ENCODE peak calls at places on chromosome 14, in nine cellular contexts. C is WTC11, Q is GM12878, D is H1, I is endothelial cell of umbilical vein, L is A549, G is HCT116, M is K562, B is SK-N-SH. A is an unnamed sample.

GRCh38 chr14:91997492-91997891 is 42.4 kb downstream of the TRIP11 start:
- DNase-seq in I (peak; percentile 66), B (no peak), L (no peak), Q (no peak), G (no peak), C (no peak), M (peak; percentile 41), D (no peak), A (no peak)

GRCh38 chr14:102479777-102480176 is 29.8 kb downstream of the ANKRD9 start:
- DNase-seq in L (no peak), Q (no peak), M (no peak), G (no peak), D (no peak), B (peak; percentile 61), C (no peak), I (no peak), A (no peak)

GRCh38 chr14:97107070-97107469 is 309.9 kb downstream of the VRK1 start:
- DNase-seq in Q (no peak), D (no peak), I (no peak), G (peak; percentile 97), B (no peak), L (peak; percentile 13), M (no peak), C (no peak), A (no peak)

GRCh38 chr14:91892918-91893527 is 25.7 kb upstream of the TC2N start:
- DNase-seq in L (peak; percentile 38), B (peak; percentile 58), G (peak; percentile 23), M (peak; percentile 69), D (no peak), C (peak; percentile 62), I (no peak), Q (no peak), A (peak; percentile 20)

GRCh38 chr14:96653597-96653996 is 143.6 kb upstream of the VRK1 start:
- DNase-seq in L (no peak), C (no peak), G (no peak), M (no peak), I (no peak), D (no peak), B (no peak), Q (no peak), A (no peak)

GRCh38 chr14:68417007-68417659 is 375.7 kb downstream of the ZFP36L1 start:
- DNase-seq in M (no peak), B (no peak), C (no peak), L (no peak), G (no peak), Q (no peak), I (no peak), D (no peak), A (no peak)

GRCh38 chr14:61482348-61483206 is 161.2 kb downstream of the PRKCH start:
- DNase-seq in L (no peak), C (no peak), G (no peak), M (no peak), Q (no peak), D (no peak), I (no peak), B (peak; percentile 50), A (no peak)

GRCh38 chr14:61406198-61406597 is 84.8 kb downstream of the PRKCH start:
- DNase-seq in L (no peak), I (no peak), Q (no peak), G (no peak), C (no peak), M (no peak), B (peak; percentile 23), D (no peak), A (no peak)

GRCh38 chr14:72894323-72894622 is 372 bp upstream of the DPF3 start:
- DNase-seq in M (no peak), G (no peak), I (no peak), D (no peak), L (no peak), C (no peak), B (no peak), Q (no peak), A (no peak)

GRCh38 chr14:76953196-76953945 is 75.1 kb downstream of the IRF2BPL start:
- DNase-seq in I (peak; percentile 72), G (peak; percentile 81), C (no peak), L (peak; percentile 90), B (peak; percentile 52), Q (no peak), D (no peak), M (no peak), A (peak; percentile 45)

DNA sequence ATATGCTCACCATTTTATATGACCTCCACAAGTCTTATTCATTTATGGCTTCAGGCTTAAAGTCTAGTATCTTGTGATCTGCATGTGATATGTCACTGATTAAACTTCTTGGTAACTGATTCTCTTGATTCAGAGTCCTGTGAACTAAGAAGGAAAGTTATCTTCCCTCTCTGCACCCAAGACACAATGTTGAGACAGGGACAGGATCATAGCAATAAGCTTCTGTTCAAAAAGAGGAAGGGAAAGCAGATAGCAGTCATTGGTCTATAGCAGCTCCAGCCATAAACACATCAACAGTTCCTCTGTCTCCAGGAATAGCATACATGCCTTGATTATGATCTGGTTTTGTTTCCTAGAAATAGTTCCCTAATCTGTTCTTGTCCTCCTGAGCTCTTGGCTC is 103.1 kb downstream of the UNC79 start:
- DNase-seq in B (no peak), C (no peak), I (no peak), L (no peak), Q (peak; percentile 47), G (no peak), D (no peak), M (no peak), A (no peak)
- TF ChIP-seq MAX in B (no peak), C (no peak), I (no peak), L (no peak), Q (no peak), G (no peak), D (no peak), M (no peak), A (no peak)

DNA sequence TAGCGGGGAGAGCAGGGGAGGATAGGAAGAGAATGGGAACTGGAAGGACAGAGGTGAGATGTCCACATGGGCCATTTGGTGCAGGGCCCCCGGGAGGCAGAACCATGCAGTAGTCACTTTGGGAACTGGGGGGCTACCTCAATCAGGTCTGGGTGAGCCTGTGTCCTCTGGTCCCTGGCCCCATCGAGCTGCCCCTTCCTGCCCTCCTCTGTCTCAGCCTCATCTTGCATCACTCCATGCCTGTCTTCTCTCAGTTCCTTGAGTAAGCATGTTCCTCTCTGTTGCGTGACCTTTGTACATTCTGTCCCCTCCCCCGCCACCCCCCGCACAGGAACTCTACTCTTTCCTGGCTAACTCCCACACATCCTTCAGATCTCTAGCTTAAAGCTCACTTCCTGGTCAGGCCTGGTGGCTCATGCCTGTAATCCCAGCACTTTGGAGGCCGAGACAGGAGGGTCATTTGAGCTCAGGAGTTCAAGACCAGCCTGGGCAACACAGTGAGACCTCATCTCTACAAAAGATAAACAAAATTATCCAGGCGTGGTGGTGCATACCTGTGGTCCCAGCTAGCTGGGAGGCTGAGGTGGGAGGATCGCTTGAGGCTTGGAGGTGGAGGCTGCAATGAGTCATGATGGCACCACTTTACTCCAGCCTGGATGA is 23.2 kb downstream of the FOS start:
- DNase-seq in G (no peak), L (no peak), B (no peak), D (no peak), Q (no peak), M (peak; percentile 29), I (peak; percentile 64), C (no peak), A (no peak)
- TF ChIP-seq MAX in G (no peak), L (no peak), B (no peak), D (no peak), Q (no peak), M (no peak), I (no peak), C (no peak), A (no peak)

DNA sequence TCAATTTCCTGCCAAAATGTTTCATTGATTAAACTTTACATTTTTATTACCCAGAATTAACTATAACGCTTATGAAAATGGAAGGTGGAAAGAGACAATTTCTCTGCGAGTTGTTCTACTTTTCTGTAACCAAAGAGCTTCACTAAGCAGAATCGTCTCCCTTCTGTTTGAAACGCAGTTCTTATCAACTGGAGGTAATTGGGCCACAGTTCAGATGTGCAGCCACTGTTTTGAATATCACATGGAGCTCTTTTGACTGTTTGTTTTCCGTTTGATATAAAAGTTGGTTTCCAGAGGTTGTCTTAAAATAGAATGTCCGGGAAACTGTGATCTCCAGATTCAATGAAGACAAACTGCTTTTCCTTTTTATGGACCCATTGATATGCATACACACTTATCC is 183.3 kb upstream of the SEL1L start:
- DNase-seq in M (no peak), C (no peak), Q (no peak), G (no peak), I (no peak), D (no peak), B (no peak), L (no peak), A (no peak)
- TF ChIP-seq MAX in M (no peak), C (no peak), Q (no peak), G (no peak), I (no peak), D (no peak), B (no peak), L (no peak), A (no peak)

GRCh38 chr14:78291958-78292357 is 121.8 kb downstream of the NRXN3 start:
- DNase-seq in D (no peak), L (no peak), G (no peak), M (no peak), Q (peak; percentile 3), B (no peak), C (no peak), I (no peak), A (no peak)
- TF ChIP-seq MAX in D (no peak), L (no peak), G (no peak), M (no peak), Q (no peak), B (no peak), C (no peak), I (no peak), A (no peak)

GRCh38 chr14:74476107-74476506 is 17.0 kb downstream of the NPC2 start:
- DNase-seq in I (no peak), B (no peak), Q (no peak), C (no peak), G (no peak), L (no peak), M (no peak), D (no peak), A (no peak)
- TF ChIP-seq MAX in I (no peak), B (no peak), Q (no peak), C (no peak), G (no peak), L (no peak), M (no peak), D (no peak), A (no peak)